ENCODE peak calls at places on chromosome 5, in five cellular contexts. F, C, Q, B and S are unnamed samples.

GRCh38 chr5:3051400-3051799 is 299.9 kb upstream of the IRX2 start:
- DNase-seq in Q (no peak), F (no peak), B (no peak), C (no peak), S (no peak)

GRCh38 chr5:5643481-5643880 is 221.0 kb downstream of the ICE1 start:
- DNase-seq in F (no peak), C (no peak), B (no peak), Q (no peak), S (no peak)

GRCh38 chr5:14687023-14687665 is 22.6 kb downstream of the OTULIN start:
- DNase-seq in B (no peak), C (no peak), Q (peak), F (peak), S (peak)

GRCh38 chr5:18811616-18812015 is 1176.4 kb downstream of the CDH18 start:
- DNase-seq in F (no peak), C (no peak), B (no peak), Q (no peak), S (no peak)

GRCh38 chr5:134224905-134225779 is 731 bp downstream of the PPP2CA start:
- DNase-seq in Q (peak), F (peak), B (peak), C (peak), S (no peak)

GRCh38 chr5:911601-912000 is 18.9 kb downstream of the TRIP13 start:
- DNase-seq in C (no peak), Q (peak), B (no peak), F (peak), S (peak)

GRCh38 chr5:68292316-68292715 is 76.8 kb downstream of the PIK3R1 start:
- DNase-seq in B (no peak), Q (no peak), F (peak), C (no peak), S (no peak)

GRCh38 chr5:88190106-88190834 is 78.4 kb downstream of the TMEM161B start:
- DNase-seq in B (no peak), F (peak), C (no peak), Q (peak), S (no peak)

GRCh38 chr5:126998201-126998631 is 32.1 kb downstream of the MARCHF3 start:
- DNase-seq in F (peak), C (no peak), B (peak), Q (no peak), S (no peak)

GRCh38 chr5:74123928-74124327 is 497.9 kb downstream of the ARHGEF28 start:
- DNase-seq in F (peak), C (no peak), Q (no peak), B (no peak), S (no peak)

GRCh38 chr5:175649967-175650366 is 7.9 kb upstream of the HRH2 start:
- DNase-seq in F (no peak), C (no peak), Q (no peak), B (no peak), S (no peak)

GRCh38 chr5:68821056-68821455 is 272.8 kb upstream of the SLC30A5 start:
- DNase-seq in F (no peak), C (no peak), Q (no peak), B (no peak), S (no peak)

GRCh38 chr5:57863661-57864060 is 381.1 kb upstream of the ACTBL2 start:
- DNase-seq in F (peak), B (no peak), Q (peak), C (no peak), S (peak)

GRCh38 chr5:172339264-172340180 is 56.0 kb upstream of the UBTD2 start:
- DNase-seq in F (no peak), Q (no peak), B (no peak), C (no peak), S (no peak)

GRCh38 chr5:109695005-109695926 is 5.5 kb downstream of the MAN2A1 start:
- DNase-seq in B (no peak), C (no peak), F (no peak), Q (no peak), S (no peak)
- H3K4me3 ChIP-seq in B (no peak), C (no peak), F (no peak), Q (no peak), S (no peak)

GRCh38 chr5:107389130-107389553 is 281.6 kb downstream of the EFNA5 start:
- DNase-seq in B (no peak), Q (peak), F (peak), C (no peak), S (no peak)
- TF ChIP-seq CTCF in B (no peak), Q (peak), F (no peak), C (peak), S (peak)

GRCh38 chr5:169861934-169862333 is 118.4 kb downstream of the INSYN2B start:
- DNase-seq in B (no peak), F (peak), Q (peak), C (peak), S (peak)

GRCh38 chr5:169867347-169867746 is 112.9 kb downstream of the INSYN2B start:
- DNase-seq in B (no peak), C (no peak), Q (no peak), F (no peak), S (no peak)

GRCh38 chr5:169861433-169861832 is 118.9 kb downstream of the INSYN2B start:
- DNase-seq in C (no peak), B (no peak), Q (no peak), F (no peak), S (no peak)

GRCh38 chr5:169862348-169862905 is 117.9 kb downstream of the INSYN2B start:
- DNase-seq in B (no peak), F (peak), Q (no peak), C (no peak), S (no peak)

DNA sequence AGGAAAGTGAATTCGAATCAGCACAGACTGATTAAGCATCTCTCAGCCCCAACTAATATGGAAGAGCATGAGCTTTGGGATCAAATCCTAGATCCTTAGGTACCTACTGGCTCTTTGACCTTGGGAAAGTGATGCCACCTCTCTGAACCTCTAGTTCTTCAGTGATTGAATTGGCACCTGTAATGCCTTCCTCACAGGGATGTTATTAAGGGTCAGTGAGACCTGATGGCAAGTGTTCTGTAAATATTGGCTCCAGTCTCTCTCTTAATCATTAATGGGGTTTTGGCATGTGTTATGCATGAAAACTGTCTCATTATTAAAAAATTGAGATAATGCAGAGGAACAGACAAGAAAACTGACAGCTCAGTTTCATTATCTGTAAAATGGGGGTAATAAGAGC is 115.8 kb downstream of the INSYN2B start:
- DNase-seq in B (no peak), C (no peak), F (no peak), Q (no peak), S (no peak)
- H3K4me3 ChIP-seq in B (no peak), C (no peak), F (no peak), Q (no peak), S (no peak)

GRCh38 chr5:141223112-141223783 is at the start of gene PCDHB14:
- DNase-seq in F (peak), Q (peak), C (peak), B (peak), S (peak)
- TF ChIP-seq CTCF in F (no peak), Q (no peak), C (no peak), B (peak), S (peak)

GRCh38 chr5:148653271-148653839 is 972 bp downstream of the HTR4 start:
- DNase-seq in Q (no peak), B (no peak), C (no peak), F (no peak), S (no peak)

GRCh38 chr5:148651528-148651927 is 2.8 kb downstream of the HTR4 start:
- DNase-seq in F (no peak), C (no peak), Q (no peak), B (no peak), S (no peak)

GRCh38 chr5:148659641-148660345 is 5.5 kb upstream of the HTR4 start:
- DNase-seq in Q (no peak), B (peak), C (peak), F (no peak), S (no peak)

GRCh38 chr5:148653840-148654781 is at the start of gene HTR4:
- DNase-seq in B (no peak), F (no peak), C (peak), Q (no peak), S (no peak)
- H3K4me3 ChIP-seq in B (no peak), F (no peak), C (peak), Q (no peak), S (no peak)

GRCh38 chr5:94522099-94522498 is 96.3 kb downstream of the KIAA0825 start:
- DNase-seq in Q (no peak), B (no peak), C (no peak), F (no peak), S (no peak)

GRCh38 chr5:94523018-94523417 is 95.4 kb downstream of the KIAA0825 start:
- DNase-seq in Q (no peak), C (no peak), F (no peak), B (no peak), S (no peak)

GRCh38 chr5:94526708-94527107 is 91.7 kb downstream of the KIAA0825 start:
- DNase-seq in C (no peak), Q (no peak), B (no peak), F (no peak), S (no peak)

GRCh38 chr5:94524841-94525697 is 93.3 kb downstream of the KIAA0825 start:
- DNase-seq in C (peak), Q (peak), F (peak), B (peak), S (no peak)
- TF ChIP-seq CTCF in C (peak), Q (peak), F (peak), B (peak), S (peak)

GRCh38 chr5:135557034-135557838 is 21.5 kb upstream of the NEUROG1 start:
- DNase-seq in Q (no peak), B (no peak), C (no peak), F (no peak), S (no peak)

GRCh38 chr5:135559342-135559741 is 19.4 kb downstream of the CXCL14 start:
- DNase-seq in B (peak), Q (peak), F (peak), C (no peak), S (no peak)

GRCh38 chr5:135564305-135564704 is 14.5 kb downstream of the CXCL14 start:
- DNase-seq in B (no peak), Q (no peak), C (no peak), F (no peak), S (no peak)

GRCh38 chr5:135561266-135561665 is 17.5 kb downstream of the CXCL14 start:
- DNase-seq in F (no peak), Q (no peak), C (no peak), B (no peak), S (no peak)

DNA sequence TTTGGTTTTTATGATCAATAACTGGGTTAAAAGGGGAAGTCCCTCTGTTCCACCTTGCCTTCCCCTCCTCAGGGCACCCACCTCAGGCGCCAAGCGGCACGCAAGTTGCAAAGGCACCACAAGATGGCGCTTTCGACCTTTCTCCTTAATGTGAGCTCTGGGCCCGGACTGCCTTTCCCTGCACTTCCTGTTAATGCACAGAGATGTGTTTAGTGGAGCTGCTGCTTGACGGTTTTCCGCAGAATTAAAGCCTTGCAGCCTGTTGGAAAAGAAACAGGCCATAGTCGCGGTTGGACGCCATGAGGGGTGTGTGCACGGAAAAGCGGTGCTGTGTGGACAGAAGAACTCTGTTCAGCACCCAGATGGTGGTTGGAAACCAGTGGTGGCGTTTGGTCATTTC is 17.9 kb downstream of the CXCL14 start:
- DNase-seq in B (peak), C (peak), F (peak), Q (peak), S (no peak)
- H3K4me3 ChIP-seq in B (no peak), C (no peak), F (no peak), Q (no peak), S (no peak)